ENCODE peak calls at places on chromosomes 5 and 9, in seven cellular contexts. One of them, this sample, is unnamed.

GRCh38 chr9:93186151-93186715 is 2.3 kb downstream of the WNK2 start:
- DNase-seq in WERI-Rb-1: no peak
- DNase-seq in IMR-90: no peak
- DNase-seq in A549: no peak
- DNase-seq in aorta: no peak
- DNase-seq in CD8-positive, alpha-beta memory T cell: no peak
- DNase-seq in colonic mucosa: peak
- DNase-seq in this sample: no peak

GRCh38 chr9:122370869-122371467 is at the start of gene PTGS1:
- DNase-seq in WERI-Rb-1: peak
- DNase-seq in IMR-90: peak
- DNase-seq in A549: no peak
- DNase-seq in aorta: peak
- DNase-seq in CD8-positive, alpha-beta memory T cell: no peak
- DNase-seq in colonic mucosa: peak
- DNase-seq in this sample: no peak

GRCh38 chr9:16869961-16870605 is 387 bp downstream of the BNC2 start:
- DNase-seq in WERI-Rb-1: peak
- DNase-seq in IMR-90: peak
- DNase-seq in A549: peak
- DNase-seq in aorta: no peak
- DNase-seq in CD8-positive, alpha-beta memory T cell: no peak
- DNase-seq in colonic mucosa: no peak
- DNase-seq in this sample: peak

GRCh38 chr9:137083418-137084004 is 3.3 kb upstream of the MAN1B1 start:
- DNase-seq in WERI-Rb-1: peak
- DNase-seq in IMR-90: peak
- DNase-seq in A549: peak
- DNase-seq in aorta: peak
- DNase-seq in CD8-positive, alpha-beta memory T cell: no peak
- DNase-seq in colonic mucosa: no peak
- DNase-seq in this sample: peak

GRCh38 chr9:107386396-107386795 is 103.2 kb downstream of the KLF4 start:
- DNase-seq in WERI-Rb-1: no peak
- DNase-seq in IMR-90: no peak
- DNase-seq in A549: no peak
- DNase-seq in aorta: no peak
- DNase-seq in CD8-positive, alpha-beta memory T cell: no peak
- DNase-seq in colonic mucosa: no peak
- DNase-seq in this sample: no peak

GRCh38 chr5:149363936-149364335 is 6.1 kb downstream of the PCYOX1L start:
- DNase-seq in WERI-Rb-1: no peak
- DNase-seq in IMR-90: no peak
- DNase-seq in A549: no peak
- DNase-seq in aorta: no peak
- DNase-seq in CD8-positive, alpha-beta memory T cell: no peak
- DNase-seq in colonic mucosa: no peak
- DNase-seq in this sample: no peak

GRCh38 chr9:129270903-129271431 is 92.9 kb upstream of the IER5L start:
- DNase-seq in WERI-Rb-1: no peak
- DNase-seq in IMR-90: peak
- DNase-seq in A549: no peak
- DNase-seq in aorta: peak
- DNase-seq in CD8-positive, alpha-beta memory T cell: no peak
- DNase-seq in colonic mucosa: no peak
- DNase-seq in this sample: no peak

GRCh38 chr5:14270212-14270702 is 127.1 kb downstream of the TRIO start:
- DNase-seq in WERI-Rb-1: peak
- DNase-seq in IMR-90: peak
- DNase-seq in A549: peak
- DNase-seq in aorta: no peak
- DNase-seq in CD8-positive, alpha-beta memory T cell: no peak
- DNase-seq in colonic mucosa: peak
- DNase-seq in this sample: peak

GRCh38 chr5:37217976-37218375 is 31.2 kb downstream of the CPLANE1 start:
- DNase-seq in WERI-Rb-1: no peak
- DNase-seq in IMR-90: no peak
- DNase-seq in A549: no peak
- DNase-seq in aorta: no peak
- DNase-seq in CD8-positive, alpha-beta memory T cell: no peak
- DNase-seq in colonic mucosa: no peak
- DNase-seq in this sample: no peak

GRCh38 chr5:149002053-149002452 is 60.8 kb downstream of the SH3TC2 start:
- DNase-seq in WERI-Rb-1: no peak
- DNase-seq in IMR-90: peak
- DNase-seq in A549: peak
- DNase-seq in aorta: no peak
- DNase-seq in CD8-positive, alpha-beta memory T cell: no peak
- DNase-seq in colonic mucosa: no peak
- DNase-seq in this sample: peak

GRCh38 chr5:176364765-176365662 is at the start of gene ARL10:
- DNase-seq in WERI-Rb-1: peak
- DNase-seq in IMR-90: peak
- DNase-seq in A549: no peak
- DNase-seq in aorta: peak
- DNase-seq in CD8-positive, alpha-beta memory T cell: peak
- DNase-seq in colonic mucosa: no peak
- DNase-seq in this sample: no peak

GRCh38 chr5:24161559-24161958 is 483.2 kb downstream of the CDH10 start:
- DNase-seq in WERI-Rb-1: no peak
- DNase-seq in IMR-90: no peak
- DNase-seq in A549: no peak
- DNase-seq in aorta: no peak
- DNase-seq in CD8-positive, alpha-beta memory T cell: no peak
- DNase-seq in colonic mucosa: no peak
- DNase-seq in this sample: peak

GRCh38 chr5:150636391-150637244 is 3.8 kb upstream of the SYNPO start:
- DNase-seq in WERI-Rb-1: no peak
- DNase-seq in IMR-90: peak
- DNase-seq in A549: no peak
- DNase-seq in aorta: peak
- DNase-seq in CD8-positive, alpha-beta memory T cell: no peak
- DNase-seq in colonic mucosa: peak
- DNase-seq in this sample: no peak

GRCh38 chr5:173924899-173925298 is 36.8 kb downstream of the CPEB4 start:
- DNase-seq in WERI-Rb-1: no peak
- DNase-seq in IMR-90: no peak
- DNase-seq in A549: no peak
- DNase-seq in aorta: no peak
- DNase-seq in CD8-positive, alpha-beta memory T cell: no peak
- DNase-seq in colonic mucosa: no peak
- DNase-seq in this sample: no peak

GRCh38 chr5:91293131-91293530 is 90.0 kb downstream of the ARRDC3 start:
- DNase-seq in WERI-Rb-1: no peak
- DNase-seq in IMR-90: peak
- DNase-seq in A549: no peak
- DNase-seq in aorta: no peak
- DNase-seq in CD8-positive, alpha-beta memory T cell: no peak
- DNase-seq in colonic mucosa: no peak
- DNase-seq in this sample: no peak

GRCh38 chr5:142669479-142669878 is 16.4 kb downstream of the FGF1 start:
- DNase-seq in WERI-Rb-1: peak
- DNase-seq in IMR-90: no peak
- DNase-seq in A549: no peak
- DNase-seq in aorta: no peak
- DNase-seq in CD8-positive, alpha-beta memory T cell: no peak
- DNase-seq in colonic mucosa: no peak
- DNase-seq in this sample: no peak
- H3K27ac ChIP-seq in WERI-Rb-1: no peak
- H3K27ac ChIP-seq in IMR-90: no peak
- H3K27ac ChIP-seq in A549: no peak
- H3K27ac ChIP-seq in aorta: no peak
- H3K27ac ChIP-seq in CD8-positive, alpha-beta memory T cell: no peak
- H3K27ac ChIP-seq in colonic mucosa: no peak
- H3K27ac ChIP-seq in this sample: no peak

GRCh38 chr9:86355814-86356213 is 1.6 kb upstream of the TUT7 start:
- DNase-seq in WERI-Rb-1: no peak
- DNase-seq in IMR-90: no peak
- DNase-seq in A549: no peak
- DNase-seq in aorta: no peak
- DNase-seq in CD8-positive, alpha-beta memory T cell: no peak
- DNase-seq in colonic mucosa: no peak
- DNase-seq in this sample: peak
- H3K27ac ChIP-seq in WERI-Rb-1: no peak
- H3K27ac ChIP-seq in IMR-90: no peak
- H3K27ac ChIP-seq in A549: no peak
- H3K27ac ChIP-seq in aorta: no peak
- H3K27ac ChIP-seq in CD8-positive, alpha-beta memory T cell: no peak
- H3K27ac ChIP-seq in colonic mucosa: no peak
- H3K27ac ChIP-seq in this sample: peak

DNA sequence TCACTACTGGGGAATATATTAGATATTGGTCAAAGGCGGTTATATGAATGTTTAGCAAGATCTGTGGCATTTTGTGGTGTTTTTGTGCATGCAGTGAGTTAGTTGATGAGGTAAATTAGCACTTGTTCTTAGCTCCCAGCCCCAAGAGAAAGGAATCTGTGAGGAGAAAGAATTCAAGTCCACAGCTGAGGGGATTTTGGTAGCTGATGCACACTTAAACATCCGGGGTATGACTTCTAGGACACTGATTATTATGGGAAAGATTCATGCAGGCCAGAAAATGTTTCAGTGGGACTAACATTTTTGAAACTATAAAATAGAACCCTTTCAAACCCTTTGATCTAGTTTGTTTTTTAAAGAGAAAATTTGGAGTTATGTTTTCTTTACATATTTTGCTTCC is 118.2 kb upstream of the RPS23 start:
- DNase-seq in WERI-Rb-1: no peak
- DNase-seq in IMR-90: peak
- DNase-seq in A549: no peak
- DNase-seq in aorta: no peak
- DNase-seq in CD8-positive, alpha-beta memory T cell: no peak
- DNase-seq in colonic mucosa: no peak
- DNase-seq in this sample: no peak
- H3K27ac ChIP-seq in WERI-Rb-1: no peak
- H3K27ac ChIP-seq in IMR-90: no peak
- H3K27ac ChIP-seq in A549: peak
- H3K27ac ChIP-seq in aorta: peak
- H3K27ac ChIP-seq in CD8-positive, alpha-beta memory T cell: no peak
- H3K27ac ChIP-seq in colonic mucosa: no peak
- H3K27ac ChIP-seq in this sample: peak

GRCh38 chr9:71303351-71303750 is 181.9 kb upstream of the TRPM3 start:
- DNase-seq in WERI-Rb-1: no peak
- DNase-seq in IMR-90: peak
- DNase-seq in A549: no peak
- DNase-seq in aorta: no peak
- DNase-seq in CD8-positive, alpha-beta memory T cell: no peak
- DNase-seq in colonic mucosa: no peak
- DNase-seq in this sample: no peak
- H3K27ac ChIP-seq in WERI-Rb-1: no peak
- H3K27ac ChIP-seq in IMR-90: no peak
- H3K27ac ChIP-seq in A549: no peak
- H3K27ac ChIP-seq in aorta: no peak
- H3K27ac ChIP-seq in CD8-positive, alpha-beta memory T cell: no peak
- H3K27ac ChIP-seq in colonic mucosa: no peak
- H3K27ac ChIP-seq in this sample: no peak

DNA sequence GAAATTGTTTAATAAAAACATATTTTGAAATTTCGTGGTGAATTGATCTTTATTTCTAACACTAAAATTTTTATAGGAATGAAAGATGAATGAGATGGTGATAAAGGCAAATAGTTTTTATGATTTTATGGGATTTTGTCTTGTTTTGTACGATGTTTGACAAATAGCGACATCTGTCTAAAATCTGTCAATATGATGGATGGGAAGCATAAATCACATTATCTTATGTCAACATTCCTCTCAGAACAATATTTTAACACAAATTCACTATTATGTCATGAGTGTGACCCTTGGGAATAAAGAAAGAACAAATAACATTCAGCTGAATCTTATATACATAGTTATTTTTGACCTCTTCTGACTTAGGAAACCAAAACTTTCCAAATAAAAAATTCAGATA is 852.0 kb upstream of the CDH6 start:
- DNase-seq in WERI-Rb-1: no peak
- DNase-seq in IMR-90: no peak
- DNase-seq in A549: no peak
- DNase-seq in aorta: no peak
- DNase-seq in CD8-positive, alpha-beta memory T cell: no peak
- DNase-seq in colonic mucosa: no peak
- DNase-seq in this sample: no peak
- H3K27ac ChIP-seq in WERI-Rb-1: no peak
- H3K27ac ChIP-seq in IMR-90: no peak
- H3K27ac ChIP-seq in A549: no peak
- H3K27ac ChIP-seq in aorta: no peak
- H3K27ac ChIP-seq in CD8-positive, alpha-beta memory T cell: no peak
- H3K27ac ChIP-seq in colonic mucosa: no peak
- H3K27ac ChIP-seq in this sample: no peak

GRCh38 chr5:169695025-169695625 is 58.0 kb downstream of the DOCK2 start:
- DNase-seq in WERI-Rb-1: no peak
- DNase-seq in IMR-90: peak
- DNase-seq in A549: no peak
- DNase-seq in aorta: no peak
- DNase-seq in CD8-positive, alpha-beta memory T cell: no peak
- DNase-seq in colonic mucosa: no peak
- DNase-seq in this sample: no peak

GRCh38 chr5:169694221-169694620 is 57.1 kb downstream of the DOCK2 start:
- DNase-seq in WERI-Rb-1: no peak
- DNase-seq in IMR-90: peak
- DNase-seq in A549: no peak
- DNase-seq in aorta: no peak
- DNase-seq in CD8-positive, alpha-beta memory T cell: no peak
- DNase-seq in colonic mucosa: no peak
- DNase-seq in this sample: no peak

GRCh38 chr5:169697518-169697890 is 60.4 kb downstream of the DOCK2 start:
- DNase-seq in WERI-Rb-1: no peak
- DNase-seq in IMR-90: no peak
- DNase-seq in A549: no peak
- DNase-seq in aorta: no peak
- DNase-seq in CD8-positive, alpha-beta memory T cell: no peak
- DNase-seq in colonic mucosa: no peak
- DNase-seq in this sample: no peak

GRCh38 chr5:169696621-169697517 is 59.8 kb downstream of the DOCK2 start:
- DNase-seq in WERI-Rb-1: no peak
- DNase-seq in IMR-90: peak
- DNase-seq in A549: no peak
- DNase-seq in aorta: no peak
- DNase-seq in CD8-positive, alpha-beta memory T cell: no peak
- DNase-seq in colonic mucosa: no peak
- DNase-seq in this sample: no peak

DNA sequence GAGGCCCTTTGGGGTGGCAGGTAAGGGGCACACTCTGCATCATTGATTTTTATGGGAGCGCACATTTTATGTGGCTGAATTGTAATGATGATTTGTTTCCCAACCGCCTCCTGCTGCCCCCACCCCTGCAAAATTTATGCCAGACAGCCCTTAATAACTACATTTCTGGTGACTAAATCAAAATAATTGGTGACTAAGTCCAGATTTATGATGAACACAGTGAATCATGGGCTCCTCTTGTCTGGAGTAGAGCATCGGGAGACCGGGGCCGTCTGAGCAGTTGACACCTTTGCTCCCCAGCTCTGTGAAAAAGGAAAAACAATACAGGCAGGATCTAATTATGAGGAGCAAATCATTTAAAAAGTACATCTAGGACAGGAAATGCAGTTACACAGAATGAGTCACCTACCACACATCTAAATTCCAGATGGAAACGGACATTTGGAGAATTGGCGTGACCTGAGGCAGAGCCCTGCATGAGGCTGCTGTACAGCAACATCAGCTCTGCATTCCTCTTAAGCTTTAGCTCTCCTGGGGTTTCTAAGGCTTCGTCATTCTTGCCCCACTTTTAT is 58.9 kb downstream of the DOCK2 start:
- DNase-seq in WERI-Rb-1: no peak
- DNase-seq in IMR-90: peak
- DNase-seq in A549: peak
- DNase-seq in aorta: no peak
- DNase-seq in CD8-positive, alpha-beta memory T cell: no peak
- DNase-seq in colonic mucosa: no peak
- DNase-seq in this sample: peak
- H3K27ac ChIP-seq in WERI-Rb-1: no peak
- H3K27ac ChIP-seq in IMR-90: peak
- H3K27ac ChIP-seq in A549: peak
- H3K27ac ChIP-seq in aorta: no peak
- H3K27ac ChIP-seq in CD8-positive, alpha-beta memory T cell: no peak
- H3K27ac ChIP-seq in colonic mucosa: no peak
- H3K27ac ChIP-seq in this sample: peak

This sample was measured in foreskin keratinocyte.